ENCODE peak calls at places on chromosomes 1 and 21, in seven cellular contexts. One of them, this sample, is unnamed.

GRCh38 chr1:40036574-40036973 is 4.0 kb upstream of the CAP1 start:
- DNase-seq in CD8-positive, alpha-beta T cell: no peak
- DNase-seq in RWPE1: no peak
- DNase-seq in adrenal gland: peak
- DNase-seq in CD8-positive, alpha-beta memory T cell: no peak
- DNase-seq in sigmoid colon: peak
- DNase-seq in brain microvascular endothelial cell: peak
- DNase-seq in this sample: peak

GRCh38 chr1:180382326-180383115 is 119.9 kb downstream of the ACBD6 start:
- DNase-seq in CD8-positive, alpha-beta memory T cell: no peak
- DNase-seq in RWPE1: no peak
- DNase-seq in adrenal gland: no peak
- DNase-seq in brain microvascular endothelial cell: peak
- DNase-seq in sigmoid colon: no peak
- DNase-seq in CD8-positive, alpha-beta T cell: no peak
- DNase-seq in this sample: no peak

GRCh38 chr1:232553050-232553754 is 76.7 kb downstream of the SIPA1L2 start:
- DNase-seq in RWPE1: no peak
- DNase-seq in CD8-positive, alpha-beta memory T cell: no peak
- DNase-seq in adrenal gland: peak
- DNase-seq in brain microvascular endothelial cell: peak
- DNase-seq in CD8-positive, alpha-beta T cell: no peak
- DNase-seq in sigmoid colon: peak
- DNase-seq in this sample: no peak

GRCh38 chr21:41821081-41821755 is 54.4 kb upstream of the RIPK4 start:
- DNase-seq in sigmoid colon: peak
- DNase-seq in brain microvascular endothelial cell: no peak
- DNase-seq in adrenal gland: no peak
- DNase-seq in CD8-positive, alpha-beta T cell: no peak
- DNase-seq in CD8-positive, alpha-beta memory T cell: no peak
- DNase-seq in RWPE1: no peak
- DNase-seq in this sample: no peak

GRCh38 chr1:21539933-21540332 is 30.7 kb downstream of the ALPL start:
- DNase-seq in CD8-positive, alpha-beta T cell: no peak
- DNase-seq in CD8-positive, alpha-beta memory T cell: peak
- DNase-seq in adrenal gland: peak
- DNase-seq in RWPE1: peak
- DNase-seq in sigmoid colon: no peak
- DNase-seq in brain microvascular endothelial cell: peak
- DNase-seq in this sample: no peak

GRCh38 chr1:102640872-102641271 is 467.4 kb downstream of the COL11A1 start:
- DNase-seq in adrenal gland: no peak
- DNase-seq in CD8-positive, alpha-beta T cell: no peak
- DNase-seq in RWPE1: no peak
- DNase-seq in CD8-positive, alpha-beta memory T cell: no peak
- DNase-seq in brain microvascular endothelial cell: no peak
- DNase-seq in sigmoid colon: no peak
- DNase-seq in this sample: no peak

GRCh38 chr1:226397955-226398636 is 9.8 kb downstream of the PARP1 start:
- DNase-seq in brain microvascular endothelial cell: no peak
- DNase-seq in CD8-positive, alpha-beta memory T cell: no peak
- DNase-seq in RWPE1: no peak
- DNase-seq in CD8-positive, alpha-beta T cell: no peak
- DNase-seq in sigmoid colon: no peak
- DNase-seq in adrenal gland: no peak
- DNase-seq in this sample: no peak

GRCh38 chr1:39754906-39755504 is 16.1 kb downstream of the OXCT2 start:
- DNase-seq in CD8-positive, alpha-beta T cell: no peak
- DNase-seq in RWPE1: no peak
- DNase-seq in CD8-positive, alpha-beta memory T cell: no peak
- DNase-seq in brain microvascular endothelial cell: no peak
- DNase-seq in sigmoid colon: no peak
- DNase-seq in adrenal gland: no peak
- DNase-seq in this sample: no peak

GRCh38 chr1:246425895-246426294 is 81.2 kb downstream of the SMYD3 start:
- DNase-seq in brain microvascular endothelial cell: no peak
- DNase-seq in adrenal gland: no peak
- DNase-seq in CD8-positive, alpha-beta T cell: no peak
- DNase-seq in RWPE1: no peak
- DNase-seq in CD8-positive, alpha-beta memory T cell: no peak
- DNase-seq in sigmoid colon: no peak
- DNase-seq in this sample: no peak

GRCh38 chr1:246434335-246434734 is 72.7 kb downstream of the SMYD3 start:
- DNase-seq in CD8-positive, alpha-beta T cell: no peak
- DNase-seq in RWPE1: no peak
- DNase-seq in adrenal gland: no peak
- DNase-seq in CD8-positive, alpha-beta memory T cell: no peak
- DNase-seq in brain microvascular endothelial cell: no peak
- DNase-seq in sigmoid colon: no peak
- DNase-seq in this sample: no peak

GRCh38 chr1:246427611-246428010 is 79.5 kb downstream of the SMYD3 start:
- DNase-seq in RWPE1: no peak
- DNase-seq in CD8-positive, alpha-beta memory T cell: no peak
- DNase-seq in sigmoid colon: no peak
- DNase-seq in adrenal gland: no peak
- DNase-seq in brain microvascular endothelial cell: no peak
- DNase-seq in CD8-positive, alpha-beta T cell: no peak
- DNase-seq in this sample: no peak

GRCh38 chr1:246425139-246425794 is 81.8 kb downstream of the SMYD3 start:
- DNase-seq in adrenal gland: no peak
- DNase-seq in sigmoid colon: no peak
- DNase-seq in CD8-positive, alpha-beta memory T cell: no peak
- DNase-seq in RWPE1: peak
- DNase-seq in CD8-positive, alpha-beta T cell: no peak
- DNase-seq in brain microvascular endothelial cell: no peak
- DNase-seq in this sample: no peak

DNA sequence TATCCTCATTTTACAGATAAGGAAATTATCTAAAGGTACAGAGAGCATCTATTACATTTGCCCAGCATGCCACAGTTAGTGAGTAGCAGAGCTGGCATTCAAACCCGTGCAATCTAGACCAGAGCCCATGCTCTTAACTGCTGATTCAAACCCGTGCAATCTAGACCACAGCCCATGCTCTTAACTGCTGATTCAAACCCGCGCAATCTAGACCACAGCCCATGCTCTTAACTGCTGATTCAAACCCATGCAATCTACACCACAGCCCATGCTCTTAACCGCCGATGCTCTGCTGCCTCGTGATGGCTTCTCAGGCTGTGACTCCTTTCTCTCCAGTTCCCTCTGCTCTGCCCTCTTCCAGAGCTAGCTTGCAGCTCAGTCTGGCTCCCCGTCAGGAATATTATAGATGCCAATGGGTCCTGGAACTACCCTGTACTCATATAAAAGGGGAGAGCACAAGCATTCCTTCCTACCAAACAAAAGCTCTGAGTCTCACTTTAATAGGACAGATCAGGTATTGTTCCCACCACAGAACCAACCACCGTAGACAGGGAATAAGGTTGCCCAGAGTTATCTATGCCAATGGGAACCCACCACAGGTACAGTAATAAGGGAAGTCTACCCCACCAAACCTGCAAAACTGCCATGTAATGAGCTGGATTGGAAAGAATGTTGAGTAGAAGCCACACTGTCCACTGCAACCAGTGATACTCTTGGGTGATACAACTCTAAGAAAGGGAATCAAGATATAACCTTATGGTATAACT is 78.4 kb downstream of the SMYD3 start:
- DNase-seq in sigmoid colon: no peak
- DNase-seq in CD8-positive, alpha-beta memory T cell: no peak
- DNase-seq in adrenal gland: no peak
- DNase-seq in RWPE1: no peak
- DNase-seq in brain microvascular endothelial cell: peak
- DNase-seq in CD8-positive, alpha-beta T cell: no peak
- DNase-seq in this sample: no peak
- H3K27ac ChIP-seq in sigmoid colon: no peak
- H3K27ac ChIP-seq in CD8-positive, alpha-beta memory T cell: no peak
- H3K27ac ChIP-seq in adrenal gland: no peak
- H3K27ac ChIP-seq in RWPE1: no peak
- H3K27ac ChIP-seq in brain microvascular endothelial cell: peak
- H3K27ac ChIP-seq in CD8-positive, alpha-beta T cell: no peak
- H3K27ac ChIP-seq in this sample: no peak

GRCh38 chr1:17120483-17120882 is 1.2 kb upstream of the PADI2 start:
- DNase-seq in brain microvascular endothelial cell: no peak
- DNase-seq in adrenal gland: no peak
- DNase-seq in RWPE1: no peak
- DNase-seq in CD8-positive, alpha-beta T cell: no peak
- DNase-seq in sigmoid colon: no peak
- DNase-seq in CD8-positive, alpha-beta memory T cell: no peak
- DNase-seq in this sample: no peak

GRCh38 chr1:17123196-17124045 is 4.2 kb upstream of the PADI2 start:
- DNase-seq in CD8-positive, alpha-beta memory T cell: no peak
- DNase-seq in RWPE1: no peak
- DNase-seq in brain microvascular endothelial cell: no peak
- DNase-seq in sigmoid colon: no peak
- DNase-seq in CD8-positive, alpha-beta T cell: no peak
- DNase-seq in adrenal gland: no peak
- DNase-seq in this sample: no peak

GRCh38 chr1:17122449-17123194 is 3.4 kb upstream of the PADI2 start:
- DNase-seq in brain microvascular endothelial cell: peak
- DNase-seq in CD8-positive, alpha-beta memory T cell: no peak
- DNase-seq in adrenal gland: no peak
- DNase-seq in sigmoid colon: no peak
- DNase-seq in CD8-positive, alpha-beta T cell: no peak
- DNase-seq in RWPE1: no peak
- DNase-seq in this sample: no peak

GRCh38 chr1:17120962-17121837 is 1.9 kb upstream of the PADI2 start:
- DNase-seq in CD8-positive, alpha-beta T cell: no peak
- DNase-seq in sigmoid colon: no peak
- DNase-seq in CD8-positive, alpha-beta memory T cell: no peak
- DNase-seq in RWPE1: no peak
- DNase-seq in brain microvascular endothelial cell: peak
- DNase-seq in adrenal gland: no peak
- DNase-seq in this sample: no peak

DNA sequence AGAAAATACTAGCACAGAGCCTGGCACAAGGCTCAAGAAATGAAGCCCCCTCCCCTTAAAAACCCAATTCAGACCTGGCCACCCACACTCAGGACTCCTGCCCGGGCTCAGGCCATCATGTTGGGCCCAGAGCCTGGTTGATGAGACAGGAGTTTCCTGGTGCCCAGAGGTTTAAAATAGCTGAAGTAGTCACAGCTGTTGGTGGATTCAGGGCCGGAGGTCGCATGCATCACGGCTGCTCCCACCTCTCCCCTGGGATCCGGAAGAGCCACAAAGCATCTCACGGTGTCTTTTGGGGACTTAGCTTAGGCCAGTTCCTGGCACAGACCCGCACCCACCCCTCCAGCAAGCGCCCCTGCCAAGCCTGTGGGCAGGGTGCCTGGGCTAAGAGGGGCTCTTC is 2.6 kb upstream of the PADI2 start:
- DNase-seq in sigmoid colon: no peak
- DNase-seq in brain microvascular endothelial cell: no peak
- DNase-seq in CD8-positive, alpha-beta memory T cell: no peak
- DNase-seq in RWPE1: no peak
- DNase-seq in adrenal gland: no peak
- DNase-seq in CD8-positive, alpha-beta T cell: no peak
- DNase-seq in this sample: no peak
- H3K27ac ChIP-seq in sigmoid colon: no peak
- H3K27ac ChIP-seq in brain microvascular endothelial cell: no peak
- H3K27ac ChIP-seq in CD8-positive, alpha-beta memory T cell: no peak
- H3K27ac ChIP-seq in RWPE1: peak
- H3K27ac ChIP-seq in adrenal gland: no peak
- H3K27ac ChIP-seq in CD8-positive, alpha-beta T cell: no peak
- H3K27ac ChIP-seq in this sample: peak

GRCh38 chr1:19648689-19649088 is 4.6 kb downstream of the NBL1 start:
- DNase-seq in adrenal gland: no peak
- DNase-seq in sigmoid colon: no peak
- DNase-seq in RWPE1: no peak
- DNase-seq in CD8-positive, alpha-beta T cell: no peak
- DNase-seq in CD8-positive, alpha-beta memory T cell: no peak
- DNase-seq in brain microvascular endothelial cell: no peak
- DNase-seq in this sample: no peak

GRCh38 chr1:19646366-19646765 is 2.3 kb downstream of the NBL1 start:
- DNase-seq in sigmoid colon: no peak
- DNase-seq in brain microvascular endothelial cell: no peak
- DNase-seq in CD8-positive, alpha-beta memory T cell: no peak
- DNase-seq in adrenal gland: no peak
- DNase-seq in CD8-positive, alpha-beta T cell: no peak
- DNase-seq in RWPE1: peak
- DNase-seq in this sample: no peak

GRCh38 chr1:19648239-19648638 is 4.1 kb downstream of the NBL1 start:
- DNase-seq in sigmoid colon: no peak
- DNase-seq in RWPE1: no peak
- DNase-seq in CD8-positive, alpha-beta memory T cell: no peak
- DNase-seq in adrenal gland: no peak
- DNase-seq in CD8-positive, alpha-beta T cell: no peak
- DNase-seq in brain microvascular endothelial cell: no peak
- DNase-seq in this sample: no peak

GRCh38 chr1:19646771-19647319 is 2.7 kb downstream of the NBL1 start:
- DNase-seq in brain microvascular endothelial cell: no peak
- DNase-seq in adrenal gland: no peak
- DNase-seq in CD8-positive, alpha-beta memory T cell: no peak
- DNase-seq in CD8-positive, alpha-beta T cell: no peak
- DNase-seq in RWPE1: no peak
- DNase-seq in sigmoid colon: no peak
- DNase-seq in this sample: no peak

DNA sequence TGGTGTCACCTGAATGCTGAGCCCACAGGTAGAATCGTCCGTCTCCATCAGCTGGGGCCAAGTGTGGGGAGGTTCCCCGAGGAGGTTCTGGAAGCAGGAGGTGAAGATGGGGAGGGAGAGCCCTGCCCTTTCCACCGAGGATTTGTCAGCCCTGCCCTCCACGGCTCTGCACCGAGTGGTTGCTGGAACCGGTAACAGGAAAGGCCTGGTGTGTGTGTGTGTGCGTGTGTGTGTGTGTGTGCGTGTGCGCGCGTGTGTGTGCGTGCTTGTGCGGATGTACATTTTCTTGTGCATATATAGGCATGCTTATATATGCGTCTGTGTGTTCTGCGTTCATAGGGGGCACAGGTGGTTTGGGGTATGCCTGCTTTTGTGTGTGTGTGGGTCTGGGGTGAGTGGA is 3.5 kb downstream of the NBL1 start:
- DNase-seq in CD8-positive, alpha-beta T cell: no peak
- DNase-seq in sigmoid colon: no peak
- DNase-seq in brain microvascular endothelial cell: no peak
- DNase-seq in adrenal gland: no peak
- DNase-seq in RWPE1: no peak
- DNase-seq in CD8-positive, alpha-beta memory T cell: peak
- DNase-seq in this sample: no peak
- H3K27ac ChIP-seq in CD8-positive, alpha-beta T cell: no peak
- H3K27ac ChIP-seq in sigmoid colon: peak
- H3K27ac ChIP-seq in brain microvascular endothelial cell: no peak
- H3K27ac ChIP-seq in adrenal gland: no peak
- H3K27ac ChIP-seq in RWPE1: peak
- H3K27ac ChIP-seq in CD8-positive, alpha-beta memory T cell: no peak
- H3K27ac ChIP-seq in this sample: no peak

DNA sequence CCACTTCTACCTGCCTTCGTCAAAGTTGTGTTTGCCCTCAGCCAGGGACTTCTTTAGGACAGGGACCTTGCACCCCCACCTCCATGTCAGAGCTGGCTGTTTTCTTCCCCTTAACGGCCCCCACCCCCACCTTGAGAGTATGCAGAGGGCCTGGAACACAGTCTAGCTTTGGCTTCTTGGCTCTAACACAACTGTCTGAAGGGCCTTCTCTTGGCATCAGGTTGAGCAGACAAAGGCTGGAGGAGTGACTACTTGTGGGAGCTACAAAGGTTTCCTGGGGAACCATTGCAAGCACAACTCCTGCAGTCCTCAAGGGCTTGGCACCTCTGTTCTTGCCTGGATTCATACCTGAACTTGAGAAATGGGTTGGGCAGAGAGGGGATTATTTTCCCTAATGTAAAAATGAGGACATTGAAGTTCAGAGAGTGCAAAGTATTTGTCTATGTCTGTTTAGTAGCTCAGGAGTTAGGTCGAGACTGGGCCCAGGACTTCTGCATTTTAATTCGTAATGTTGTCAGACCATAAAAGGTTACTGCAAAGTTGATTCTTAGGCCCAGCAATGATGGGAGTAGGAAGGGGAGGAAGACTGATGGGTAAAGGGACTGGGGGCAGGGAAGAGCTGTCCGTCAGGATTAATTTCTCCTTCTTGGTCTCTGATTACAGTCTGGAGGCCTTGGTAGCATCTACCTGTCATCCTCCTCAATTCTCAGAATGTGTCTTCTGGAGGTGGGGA is 2.6 kb downstream of the CYP4B1 start:
- DNase-seq in brain microvascular endothelial cell: no peak
- DNase-seq in sigmoid colon: no peak
- DNase-seq in adrenal gland: no peak
- DNase-seq in CD8-positive, alpha-beta T cell: no peak
- DNase-seq in CD8-positive, alpha-beta memory T cell: no peak
- DNase-seq in RWPE1: no peak
- DNase-seq in this sample: no peak
- H3K27ac ChIP-seq in brain microvascular endothelial cell: no peak
- H3K27ac ChIP-seq in sigmoid colon: no peak
- H3K27ac ChIP-seq in adrenal gland: no peak
- H3K27ac ChIP-seq in CD8-positive, alpha-beta T cell: no peak
- H3K27ac ChIP-seq in CD8-positive, alpha-beta memory T cell: no peak
- H3K27ac ChIP-seq in RWPE1: no peak
- H3K27ac ChIP-seq in this sample: no peak